ENCODE peak calls at places on chromosomes 16 and 17, in ten cellular contexts. A is CD8-positive, alpha-beta memory T cell; Y is ecto neural progenitor cell; J is NCI-H2107; P is NCI-H226; B is neural crest cell; I is psoas muscle; S is colonic mucosa; M is thoracic aorta; Z is left ventricle myocardium superior. O is an unnamed sample.

GRCh38 chr16:22093952-22094351 is 1.6 kb downstream of the VWA3A start:
- DNase-seq in A (no peak), Y (no peak), J (no peak), P (no peak), B (no peak), I (no peak), S (no peak), M (no peak), Z (no peak), O (no peak)

GRCh38 chr17:45312477-45313418 is 4.1 kb downstream of the MAP3K14 start:
- DNase-seq in A (peak; percentile 39), Y (no peak), J (no peak), P (no peak), B (no peak), I (no peak), S (no peak), M (no peak), Z (no peak), O (no peak)

GRCh38 chr17:78665385-78665951 is 88.3 kb upstream of the DNAH17 start:
- DNase-seq in A (no peak), Y (no peak), J (no peak), P (no peak), B (no peak), I (no peak), S (no peak), M (no peak), Z (no peak), O (no peak)

GRCh38 chr16:3020247-3020603 is at the start of gene TNFRSF12A:
- DNase-seq in A (peak; percentile 45), Y (peak; percentile 87), J (peak; percentile 43), P (peak; percentile 58), B (peak; percentile 59), I (peak; percentile 85), S (peak; percentile 86), M (no peak), Z (peak; percentile 90), O (peak; percentile 94)

GRCh38 chr17:56972111-56972730 is 5.7 kb upstream of the SCPEP1 start:
- DNase-seq in A (no peak), Y (no peak), J (no peak), P (no peak), B (no peak), I (no peak), S (no peak), M (no peak), Z (no peak), O (no peak)

GRCh38 chr17:50100480-50100883 is 5.3 kb downstream of the PDK2 start:
- DNase-seq in A (no peak), Y (no peak), J (no peak), P (no peak), B (no peak), I (no peak), S (peak; percentile 70), M (no peak), Z (no peak), O (no peak)

GRCh38 chr17:29154516-29155234 is 25.5 kb downstream of the MYO18A start:
- DNase-seq in A (no peak), Y (no peak), J (no peak), P (no peak), B (no peak), I (no peak), S (peak; percentile 38), M (no peak), Z (peak; percentile 69), O (no peak)

GRCh38 chr17:1143573-1143972 is 36.2 kb downstream of the ABR start:
- DNase-seq in A (no peak), Y (peak; percentile 89), J (no peak), P (no peak), B (peak; percentile 57), I (no peak), S (no peak), M (no peak), Z (no peak), O (no peak)

GRCh38 chr17:5693821-5694220 is 109.5 kb upstream of the NLRP1 start:
- DNase-seq in A (no peak), Y (no peak), J (no peak), P (no peak), B (no peak), I (no peak), S (no peak), M (no peak), Z (no peak), O (no peak)

O was measured in lower leg skin.